ENCODE peak calls at places on chromosomes 1 and 21, in seven cellular contexts. W is astrocyte of the spinal cord; P is fibroblast of lung; B is ovary; T is glutamatergic neuron; A is CD8-positive, alpha-beta T cell; V is BJ. Q is an unnamed sample.

GRCh38 chr1:68107771-68108170 is 57.3 kb upstream of the DIRAS3 start:
- DNase-seq in W (no peak), P (peak), B (no peak), T (no peak), A (no peak), V (no peak), Q (no peak)

GRCh38 chr21:38661296-38662223 is 144.2 kb upstream of the ETS2 start:
- DNase-seq in W (peak), P (peak), B (peak), T (peak), A (no peak), V (no peak), Q (no peak)

GRCh38 chr1:213381572-213382084 is 330.6 kb downstream of the RPS6KC1 start:
- DNase-seq in W (peak), P (peak), B (no peak), T (no peak), A (no peak), V (no peak), Q (no peak)

GRCh38 chr1:86277909-86278308 is 118.2 kb downstream of the ODF2L start:
- DNase-seq in W (no peak), P (no peak), B (no peak), T (no peak), A (no peak), V (no peak), Q (no peak)

GRCh38 chr1:220706480-220706879 is 16.3 kb downstream of the C1orf115 start:
- DNase-seq in W (no peak), P (no peak), B (no peak), T (no peak), A (no peak), V (no peak), Q (no peak)

GRCh38 chr1:30706528-30706927 is 16.9 kb downstream of the MATN1 start:
- DNase-seq in W (no peak), P (peak), B (no peak), T (no peak), A (no peak), V (no peak), Q (no peak)

GRCh38 chr1:103084176-103084575 is 24.1 kb downstream of the COL11A1 start:
- DNase-seq in W (no peak), P (peak), B (no peak), T (no peak), A (no peak), V (no peak), Q (no peak)

GRCh38 chr1:198318092-198318491 is 161.3 kb downstream of the NEK7 start:
- DNase-seq in W (no peak), P (no peak), B (no peak), T (no peak), A (no peak), V (no peak), Q (no peak)

GRCh38 chr1:15756143-15757015 is 2.2 kb upstream of the FBLIM1 start:
- DNase-seq in W (no peak), P (no peak), B (no peak), T (no peak), A (peak), V (no peak), Q (no peak)

GRCh38 chr21:28671549-28672195 is 321.0 kb downstream of the LTN1 start:
- DNase-seq in W (no peak), P (no peak), B (no peak), T (no peak), A (no peak), V (no peak), Q (no peak)

GRCh38 chr1:87197156-87197555 is 131.5 kb upstream of the LMO4 start:
- DNase-seq in W (peak), P (peak), B (no peak), T (no peak), A (no peak), V (no peak), Q (no peak)

GRCh38 chr1:45334308-45335245 is 5.4 kb upstream of the TOE1 start:
- DNase-seq in W (no peak), P (no peak), B (no peak), T (no peak), A (no peak), V (no peak), Q (no peak)

GRCh38 chr1:234779160-234779538 is 169.2 kb upstream of the IRF2BP2 start:
- DNase-seq in W (no peak), P (no peak), B (no peak), T (no peak), A (no peak), V (no peak), Q (no peak)

GRCh38 chr1:156684227-156684782 is 7.1 kb upstream of the NES start:
- DNase-seq in W (peak), P (peak), B (no peak), T (no peak), A (no peak), V (no peak), Q (no peak)

GRCh38 chr21:36255650-36256047 is 64.3 kb upstream of the MORC3 start:
- DNase-seq in W (no peak), P (no peak), B (no peak), T (no peak), A (no peak), V (no peak), Q (no peak)

GRCh38 chr1:26597629-26598039 is 68.1 kb downstream of the RPS6KA1 start:
- DNase-seq in W (peak), P (peak), B (no peak), T (no peak), A (no peak), V (no peak), Q (no peak)

GRCh38 chr21:44405091-44405947 is 50.0 kb upstream of the LRRC3 start:
- DNase-seq in W (no peak), P (no peak), B (no peak), T (no peak), A (no peak), V (no peak), Q (no peak)

GRCh38 chr1:35557118-35557610 is at the start of gene KIAA0319L:
- DNase-seq in W (no peak), P (no peak), B (peak), T (peak), A (peak), V (no peak), Q (peak)

GRCh38 chr1:15799928-15800835 is 7.3 kb downstream of the UQCRHL start:
- DNase-seq in W (peak), P (peak), B (no peak), T (no peak), A (no peak), V (no peak), Q (no peak)

GRCh38 chr1:194056169-194056568 is 869.8 kb upstream of the B3GALT2 start:
- DNase-seq in W (peak), P (peak), B (no peak), T (no peak), A (peak), V (no peak), Q (no peak)

GRCh38 chr1:162878000-162878596 is 17.1 kb upstream of the CCDC190 start:
- DNase-seq in W (peak), P (peak), B (no peak), T (peak), A (no peak), V (no peak), Q (peak)

GRCh38 chr21:44925027-44925755 is 4.5 kb upstream of the ITGB2 start:
- DNase-seq in W (peak), P (peak), B (no peak), T (no peak), A (peak), V (no peak), Q (no peak)

GRCh38 chr1:55337801-55338447 is 122.8 kb upstream of the USP24 start:
- DNase-seq in W (peak), P (peak), B (no peak), T (no peak), A (no peak), V (no peak), Q (no peak)

GRCh38 chr1:115077286-115077983 is 11.9 kb downstream of the TSPAN2 start:
- DNase-seq in W (no peak), P (no peak), B (no peak), T (no peak), A (no peak), V (no peak), Q (no peak)

DNA sequence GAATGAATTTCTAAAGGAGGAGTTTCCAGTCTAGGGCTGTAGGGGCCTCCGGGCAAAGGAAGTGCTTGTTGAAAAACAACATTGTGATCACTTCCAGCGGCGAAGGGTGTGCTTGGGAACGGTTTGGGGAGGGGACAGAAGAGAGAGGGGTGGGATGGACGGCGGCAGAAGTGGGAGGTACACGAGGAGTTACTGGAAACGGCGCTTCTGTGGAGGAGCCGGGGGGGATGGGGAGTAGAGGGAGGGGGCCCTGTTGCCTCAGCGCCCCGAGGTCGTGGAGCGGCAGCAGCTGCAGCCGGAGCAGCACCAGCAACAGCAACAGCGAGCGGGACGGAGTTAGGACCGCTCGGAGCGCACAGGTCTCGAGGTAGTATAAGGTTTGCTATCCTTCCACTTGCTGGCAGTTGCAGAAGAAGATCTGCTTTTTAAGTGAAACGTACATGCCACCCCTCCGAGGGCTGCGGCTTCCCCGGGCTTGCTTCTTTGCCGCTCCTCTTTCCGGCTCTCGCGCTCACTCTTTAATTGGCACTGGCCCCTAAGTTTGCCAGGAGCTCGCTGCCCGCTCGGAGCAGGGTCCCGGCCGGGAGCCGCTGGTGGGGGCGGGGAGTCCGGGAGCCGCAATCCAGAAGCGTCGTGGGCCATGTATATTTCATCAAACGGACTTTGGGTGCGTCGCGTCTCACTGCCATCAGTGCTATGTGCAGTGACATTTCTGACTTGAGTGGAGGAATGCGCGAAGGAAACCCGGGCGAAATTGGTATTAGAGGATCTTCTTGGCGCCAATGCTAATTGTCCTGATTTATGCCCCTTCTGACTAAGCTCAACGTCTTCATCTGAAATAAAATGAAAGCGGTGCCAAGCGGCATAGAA is 771 bp upstream of the NTNG1 start:
- DNase-seq in W (peak), P (peak), B (peak), T (peak), A (peak), V (no peak), Q (no peak)
- TF ChIP-seq CTCF in W (no peak), P (no peak), B (no peak), T (no peak), A (no peak), V (no peak), Q (no peak)

GRCh38 chr1:204124639-204125038 is 27.2 kb downstream of the ETNK2 start:
- DNase-seq in W (no peak), P (no peak), B (no peak), T (no peak), A (no peak), V (no peak), Q (no peak)

GRCh38 chr1:204125759-204126351 is 26.0 kb downstream of the ETNK2 start:
- DNase-seq in W (no peak), P (no peak), B (no peak), T (no peak), A (no peak), V (no peak), Q (no peak)

GRCh38 chr1:204126367-204126766 is 25.5 kb downstream of the ETNK2 start:
- DNase-seq in W (no peak), P (no peak), B (no peak), T (no peak), A (no peak), V (no peak), Q (no peak)

GRCh38 chr1:204123376-204123775 is 28.5 kb downstream of the ETNK2 start:
- DNase-seq in W (no peak), P (no peak), B (no peak), T (peak), A (no peak), V (no peak), Q (no peak)

GRCh38 chr1:204121840-204122555 is 29.8 kb downstream of the ETNK2 start:
- DNase-seq in W (no peak), P (no peak), B (no peak), T (no peak), A (no peak), V (no peak), Q (no peak)
- TF ChIP-seq CTCF in W (no peak), P (no peak), B (no peak), T (no peak), A (no peak), V (no peak), Q (no peak)

GRCh38 chr1:25427696-25428095 is 3.0 kb upstream of the MACO1 start:
- DNase-seq in W (no peak), P (no peak), B (no peak), T (no peak), A (no peak), V (no peak), Q (no peak)
- TF ChIP-seq CTCF in W (no peak), P (no peak), B (no peak), T (no peak), A (no peak), V (no peak), Q (no peak)

GRCh38 chr1:178739285-178740045 is 14.4 kb downstream of the RALGPS2 start:
- DNase-seq in W (peak), P (peak), B (no peak), T (no peak), A (no peak), V (peak), Q (no peak)

GRCh38 chr1:178738780-178739179 is 13.7 kb downstream of the RALGPS2 start:
- DNase-seq in W (no peak), P (no peak), B (no peak), T (no peak), A (no peak), V (no peak), Q (no peak)

GRCh38 chr1:178733972-178734371 is 8.9 kb downstream of the RALGPS2 start:
- DNase-seq in W (no peak), P (no peak), B (no peak), T (no peak), A (no peak), V (no peak), Q (no peak)
- TF ChIP-seq CTCF in W (no peak), P (peak), B (no peak), T (peak), A (peak), V (peak), Q (peak)

GRCh38 chr1:11802973-11803885 is 2.5 kb downstream of the MTHFR start:
- DNase-seq in W (peak), P (peak), B (peak), T (peak), A (peak), V (peak), Q (peak)
- TF ChIP-seq CTCF in W (no peak), P (no peak), B (no peak), T (no peak), A (no peak), V (no peak), Q (no peak)

GRCh38 chr1:217389895-217390294 is 241.0 kb downstream of the GPATCH2 start:
- DNase-seq in W (no peak), P (no peak), B (no peak), T (no peak), A (no peak), V (no peak), Q (no peak)

GRCh38 chr1:217393901-217394300 is 237.0 kb downstream of the GPATCH2 start:
- DNase-seq in W (no peak), P (no peak), B (no peak), T (no peak), A (no peak), V (no peak), Q (no peak)
- TF ChIP-seq CTCF in W (peak), P (peak), B (no peak), T (no peak), A (no peak), V (no peak), Q (no peak)

DNA sequence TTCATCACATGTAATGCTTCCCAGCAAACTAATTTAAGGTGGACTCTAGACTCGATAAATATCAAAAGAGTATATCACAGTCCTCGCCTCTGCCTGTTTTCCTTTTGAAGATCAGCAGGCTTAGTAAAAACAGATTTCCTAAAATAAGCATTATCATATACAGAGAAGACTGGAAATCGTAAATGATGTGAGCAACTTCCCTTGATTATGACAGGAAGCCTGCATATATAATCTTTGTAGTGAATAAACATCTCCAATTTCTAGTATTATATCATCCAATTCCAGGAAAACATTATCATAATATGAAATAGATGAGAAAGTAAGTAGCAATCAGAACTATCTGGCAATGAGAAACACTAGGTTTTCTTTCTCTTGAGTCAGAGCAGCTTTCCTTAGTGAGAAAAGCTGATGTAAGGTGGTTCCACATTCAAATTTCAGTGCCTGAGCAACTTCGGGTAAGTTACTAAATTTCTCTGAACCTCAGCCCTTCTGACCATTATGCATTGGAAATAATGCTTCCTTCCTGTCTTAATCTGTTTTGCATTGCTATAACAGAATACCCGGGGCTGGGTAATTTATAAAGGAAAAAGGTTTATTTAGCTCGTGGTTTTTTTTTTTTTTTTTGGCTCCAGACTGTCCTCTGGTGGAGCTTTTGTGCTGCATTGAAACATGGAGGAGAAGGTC is 12.6 kb upstream of the POU2F1 start:
- DNase-seq in W (no peak), P (no peak), B (no peak), T (no peak), A (no peak), V (no peak), Q (no peak)
- TF ChIP-seq CTCF in W (peak), P (peak), B (no peak), T (no peak), A (no peak), V (peak), Q (no peak)

GRCh38 chr1:39354572-39354971 is 136.9 kb upstream of the BMP8A start:
- DNase-seq in W (no peak), P (no peak), B (no peak), T (no peak), A (no peak), V (no peak), Q (no peak)
- TF ChIP-seq CTCF in W (no peak), P (peak), B (no peak), T (no peak), A (no peak), V (no peak), Q (no peak)

GRCh38 chr1:248812736-248813425 is 12.8 kb downstream of the SH3BP5L start:
- DNase-seq in W (no peak), P (no peak), B (no peak), T (no peak), A (no peak), V (no peak), Q (no peak)

GRCh38 chr1:248810000-248810726 is 15.6 kb downstream of the SH3BP5L start:
- DNase-seq in W (no peak), P (no peak), B (no peak), T (no peak), A (no peak), V (no peak), Q (no peak)

GRCh38 chr1:248810727-248811513 is 14.8 kb downstream of the SH3BP5L start:
- DNase-seq in W (peak), P (no peak), B (no peak), T (no peak), A (no peak), V (no peak), Q (no peak)

GRCh38 chr1:248813546-248813945 is 12.2 kb downstream of the SH3BP5L start:
- DNase-seq in W (no peak), P (no peak), B (no peak), T (no peak), A (no peak), V (no peak), Q (no peak)

GRCh38 chr1:248811514-248812490 is 13.9 kb downstream of the SH3BP5L start:
- DNase-seq in W (no peak), P (no peak), B (no peak), T (no peak), A (no peak), V (no peak), Q (no peak)
- TF ChIP-seq CTCF in W (no peak), P (no peak), B (no peak), T (no peak), A (no peak), V (no peak), Q (peak)